ENCODE peak calls at places on chromosomes 16 and 17, in six cellular contexts. S is WTC11, D is H1, C is K562, Z is A549, N is HepG2. W is an unnamed sample.

GRCh38 chr16:49663081-49664057 is 192.5 kb downstream of the ZNF423 start:
- DNase-seq in S (no peak), D (no peak), C (no peak), Z (no peak), N (no peak), W (no peak)

GRCh38 chr17:10628756-10629155 is 28.4 kb downstream of the MYH3 start:
- DNase-seq in S (peak), D (no peak), C (peak), Z (no peak), N (no peak), W (no peak)

GRCh38 chr17:42548993-42549755 is 3.5 kb upstream of the HSD17B1 start:
- DNase-seq in S (no peak), D (no peak), C (no peak), Z (no peak), N (no peak), W (no peak)

GRCh38 chr16:3171181-3171854 is 16.7 kb upstream of the OR1F1 start:
- DNase-seq in S (peak), D (no peak), C (no peak), Z (no peak), N (no peak), W (no peak)

GRCh38 chr17:28518578-28518977 is 12.4 kb downstream of the FOXN1 start:
- DNase-seq in S (no peak), D (no peak), C (no peak), Z (no peak), N (no peak), W (no peak)

GRCh38 chr17:79621151-79621940 is 10.5 kb upstream of the RBFOX3 start:
- DNase-seq in S (peak), D (no peak), C (no peak), Z (no peak), N (no peak), W (no peak)

GRCh38 chr16:19095699-19096098 is 18.1 kb upstream of the ITPRIPL2 start:
- DNase-seq in S (no peak), D (no peak), C (no peak), Z (no peak), N (no peak), W (no peak)

GRCh38 chr17:38584350-38584925 is 21.3 kb downstream of the SRCIN1 start:
- DNase-seq in S (peak), D (no peak), C (peak), Z (peak), N (peak), W (peak)

GRCh38 chr17:5950871-5951270 is 119.3 kb upstream of the WSCD1 start:
- DNase-seq in S (no peak), D (no peak), C (no peak), Z (no peak), N (no peak), W (no peak)

GRCh38 chr16:88333645-88334516 is 48.9 kb upstream of the ZNF469 start:
- DNase-seq in S (no peak), D (no peak), C (no peak), Z (no peak), N (no peak), W (no peak)

GRCh38 chr16:88331989-88332920 is 50.5 kb upstream of the ZNF469 start:
- DNase-seq in S (no peak), D (no peak), C (no peak), Z (peak), N (no peak), W (peak)

GRCh38 chr16:88328313-88328660 is 54.5 kb upstream of the ZNF469 start:
- DNase-seq in S (no peak), D (no peak), C (no peak), Z (no peak), N (no peak), W (no peak)

GRCh38 chr16:88329726-88330700 is 52.7 kb upstream of the ZNF469 start:
- DNase-seq in S (no peak), D (no peak), C (no peak), Z (no peak), N (no peak), W (no peak)

GRCh38 chr16:88330971-88331890 is 51.5 kb upstream of the ZNF469 start:
- DNase-seq in S (no peak), D (no peak), C (no peak), Z (no peak), N (no peak), W (no peak)
- TF ChIP-seq JUN in S (no peak), D (no peak), C (no peak), Z (no peak), N (no peak), W (no peak)

DNA sequence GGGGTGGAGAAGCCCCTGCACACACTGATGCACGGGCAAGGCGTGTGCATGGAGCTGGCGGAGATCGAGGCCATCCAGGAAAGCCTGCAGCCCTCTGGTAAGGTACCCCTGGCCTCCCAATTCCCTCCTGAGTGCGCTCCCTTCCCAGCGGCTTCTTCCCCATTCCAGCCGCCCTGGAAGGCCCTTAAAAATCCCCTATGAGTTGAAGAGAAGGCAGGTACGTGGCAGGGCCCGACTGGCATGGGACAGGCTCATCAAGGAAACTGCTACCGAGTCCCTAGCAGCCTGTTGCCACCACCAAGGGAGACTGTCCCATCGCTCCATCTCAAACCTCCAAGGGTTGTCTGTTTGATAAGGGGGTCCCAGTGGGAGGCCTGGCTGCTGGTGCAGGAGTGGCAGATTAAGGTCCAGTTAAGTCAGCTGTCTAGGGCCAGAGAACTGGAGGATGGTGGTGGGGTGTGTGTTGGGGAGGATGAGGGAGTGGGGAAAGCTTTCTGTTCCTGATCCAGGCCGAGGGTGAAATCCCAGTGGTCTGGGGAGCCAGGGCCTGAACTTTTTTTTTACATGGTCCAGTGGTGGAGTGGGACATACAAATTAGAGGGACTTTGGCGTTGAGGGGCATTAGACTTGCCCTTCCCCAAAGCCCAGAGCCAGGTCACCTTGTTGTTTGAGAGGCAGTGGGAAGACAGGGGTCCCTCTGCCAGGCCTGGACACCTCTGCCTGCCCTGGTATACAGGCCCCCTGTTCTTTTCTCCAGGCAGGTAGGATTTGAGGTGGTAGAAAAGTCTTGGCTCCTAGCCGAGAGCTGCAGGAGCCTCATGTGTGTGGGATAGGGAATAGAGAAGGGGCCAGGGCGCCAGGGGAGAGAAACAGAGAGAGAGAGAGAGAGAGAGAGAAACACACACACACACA is 994 bp downstream of the IGFBP4 start:
- DNase-seq in S (no peak), D (no peak), C (peak), Z (no peak), N (no peak), W (peak)
- TF ChIP-seq JUN in S (no peak), D (no peak), C (no peak), Z (no peak), N (no peak), W (no peak)

GRCh38 chr17:47949951-47950350 is 7.7 kb downstream of the PRR15L start:
- DNase-seq in S (no peak), D (no peak), C (no peak), Z (no peak), N (no peak), W (no peak)
- TF ChIP-seq JUN in S (no peak), D (no peak), C (no peak), Z (no peak), N (no peak), W (no peak)

DNA sequence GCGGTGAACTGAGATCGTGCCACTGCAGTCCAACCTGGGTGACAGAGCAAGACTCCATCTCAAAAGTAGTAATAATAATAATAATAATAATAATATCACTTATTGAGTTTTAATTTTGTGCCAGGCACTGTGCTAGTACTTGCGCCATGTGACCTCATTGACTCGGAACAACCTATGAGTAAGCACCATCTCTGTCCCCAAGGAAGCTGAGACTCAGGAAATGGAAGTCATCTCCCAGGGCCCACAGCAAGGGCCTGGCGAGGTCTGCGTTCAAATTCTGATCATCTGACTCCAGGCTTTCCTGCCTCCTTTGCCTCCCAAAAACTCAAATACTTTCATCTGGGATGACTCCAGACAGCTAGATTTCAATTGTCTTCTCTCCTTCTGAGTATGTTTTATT is 162.9 kb downstream of the SEC14L1 start:
- DNase-seq in S (no peak), D (no peak), C (no peak), Z (no peak), N (no peak), W (no peak)
- TF ChIP-seq JUN in S (no peak), D (no peak), C (no peak), Z (no peak), N (no peak), W (no peak)

DNA sequence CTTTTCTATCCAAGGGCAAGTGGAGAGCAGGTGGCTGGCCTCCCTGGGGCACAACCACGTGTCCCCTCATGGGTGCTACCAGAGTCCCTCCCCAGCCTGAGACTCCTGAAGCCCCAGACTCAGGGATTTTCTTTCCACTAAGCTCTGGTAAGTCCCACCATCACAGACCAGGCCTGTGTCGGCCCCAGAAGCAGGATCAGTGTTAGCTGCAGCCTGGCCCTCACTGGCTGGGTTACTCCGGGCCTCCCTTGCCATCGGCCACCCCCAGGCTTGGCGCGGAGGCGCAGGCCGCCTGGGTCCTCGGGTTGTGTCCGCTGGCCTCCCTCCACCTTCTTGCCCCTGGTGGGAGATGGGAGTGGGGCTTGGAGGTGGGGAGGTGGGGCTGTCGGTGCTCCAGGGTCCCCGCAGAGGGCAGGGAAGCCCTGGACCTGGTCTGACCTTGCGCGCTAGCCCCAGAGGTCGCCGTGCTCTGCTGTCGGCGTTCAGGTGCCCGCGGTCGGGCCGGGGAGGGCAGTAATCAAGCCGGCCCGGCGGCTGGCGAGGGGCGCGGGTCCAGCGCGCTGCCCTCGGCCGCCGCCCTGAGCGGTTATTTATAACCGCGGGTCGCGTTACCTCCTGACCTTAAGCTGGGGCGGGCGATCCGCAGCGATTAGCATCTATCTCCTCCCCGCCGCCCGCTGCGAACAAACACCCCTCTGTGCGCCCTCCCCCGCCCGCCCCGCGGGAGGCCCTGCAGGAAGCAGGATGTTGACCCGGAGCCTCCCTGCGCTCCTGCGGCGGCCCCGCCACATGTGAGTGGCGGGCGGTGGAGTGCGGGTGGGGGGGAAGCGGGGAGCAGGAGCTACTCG is 78.1 kb upstream of the TOB1 start:
- DNase-seq in S (peak), D (no peak), C (peak), Z (peak), N (peak), W (peak)
- TF ChIP-seq JUN in S (no peak), D (no peak), C (no peak), Z (peak), N (peak), W (no peak)

DNA sequence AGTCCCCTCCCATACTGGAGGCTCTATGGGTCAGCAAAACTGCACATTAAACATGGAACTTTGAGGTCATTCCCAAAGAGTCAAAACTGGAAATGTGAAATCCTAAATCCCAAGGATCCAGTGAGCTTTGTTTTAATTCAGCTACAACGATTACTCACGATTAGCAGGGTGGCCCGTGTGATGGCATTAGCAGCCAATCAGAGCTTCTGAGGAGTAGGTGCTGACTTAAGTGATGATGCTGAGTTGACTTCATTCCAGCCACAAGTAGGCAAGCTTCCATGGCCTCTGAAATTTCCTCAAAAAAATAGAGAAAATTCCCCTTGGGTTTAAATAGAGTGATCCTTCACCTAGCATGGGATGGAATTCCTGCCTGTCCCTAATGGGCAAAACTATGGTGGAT is 28.1 kb upstream of the BEAN1 start:
- DNase-seq in S (no peak), D (no peak), C (no peak), Z (no peak), N (no peak), W (no peak)
- TF ChIP-seq JUN in S (no peak), D (no peak), C (no peak), Z (no peak), N (no peak), W (no peak)

DNA sequence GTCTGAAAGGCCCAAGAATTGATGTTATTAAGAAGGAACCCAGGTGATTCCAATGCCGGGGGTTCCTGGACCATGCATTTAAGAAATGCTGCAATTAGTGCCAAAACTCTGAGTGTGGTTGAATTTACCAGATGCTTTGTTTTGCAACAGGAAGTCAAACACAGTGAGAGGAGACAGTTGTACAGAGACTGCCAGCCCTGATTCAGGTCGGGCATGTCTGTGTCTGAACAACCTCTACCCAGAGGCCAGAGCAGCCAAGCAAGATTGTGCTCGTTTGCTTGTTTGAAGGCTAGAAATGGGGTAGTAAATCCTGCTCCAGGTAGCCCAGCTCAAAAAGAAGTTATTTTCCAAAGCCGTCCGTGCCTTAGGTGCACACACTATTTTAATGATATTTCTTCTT is 412.4 kb upstream of the ERCC4 start:
- DNase-seq in S (no peak), D (no peak), C (no peak), Z (no peak), N (no peak), W (no peak)
- TF ChIP-seq JUN in S (no peak), D (no peak), C (no peak), Z (no peak), N (no peak), W (no peak)

DNA sequence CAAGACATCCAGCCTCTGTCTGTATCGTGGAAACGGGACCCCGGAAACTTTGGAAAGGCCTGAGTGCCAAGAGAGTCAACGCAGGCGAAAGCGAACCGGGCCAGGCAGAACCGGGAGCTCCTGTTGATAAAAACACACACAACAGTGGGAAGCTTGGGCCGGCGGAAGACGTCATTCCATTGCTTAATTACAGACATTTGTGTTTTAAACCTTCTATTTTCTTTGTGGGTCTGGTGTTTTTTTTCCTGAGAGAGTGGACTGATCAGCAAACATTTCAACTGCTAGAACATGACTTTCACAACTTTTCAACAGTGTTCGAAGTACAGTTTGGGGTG is 879 bp upstream of the RNF157 start:
- DNase-seq in S (no peak), D (no peak), C (no peak), Z (no peak), N (peak), W (no peak)
- TF ChIP-seq JUN in S (no peak), D (no peak), C (no peak), Z (no peak), N (no peak), W (no peak)

GRCh38 chr16:23557779-23558330 is 328 bp downstream of the UBFD1 start:
- DNase-seq in S (peak), D (no peak), C (peak), Z (no peak), N (peak), W (no peak)
- TF ChIP-seq JUN in S (no peak), D (no peak), C (no peak), Z (no peak), N (no peak), W (no peak)

W was measured in endothelial cell of umbilical vein.